ENCODE peak calls at places on chromosomes 5 and 9, in ten cellular contexts. H is M059J; C is activated CD4-positive, CD25-positive, alpha-beta regulatory T cell treated with anti-CD3 and anti-CD28 coated beads, Interleukin-2, amount 50 U/mL, for 72 hours; T is activated B cell treated with CpG ODN at 0.5 μM for 24 hours; L is CD8-positive, alpha-beta memory T cell; V is activated T-cell treated with anti-CD3 and anti-CD28 coated beads, Interleukin-2, amount 50 U/mL, for 1 hour; F is renal cortical epithelial cell; O is NCI-H187 treated with DMSO at 0.1 percent for 48 hours; W is astrocyte of the spinal cord; R is activated CD8-positive, alpha-beta memory T cell treated with anti-CD3 and anti-CD28 coated beads, Interleukin-2, amount 50 U/mL, for 48 hours. A is an unnamed sample.

GRCh38 chr9:21070887-21071286 is 6.9 kb downstream of the IFNB1 start:
- DNase-seq in F (no peak), T (no peak), C (no peak), R (no peak), W (no peak), H (no peak), L (no peak), V (no peak), O (no peak), A (no peak)

GRCh38 chr5:66224773-66225553 is 80.9 kb downstream of the SREK1 start:
- DNase-seq in V (no peak), H (no peak), R (no peak), C (no peak), O (no peak), W (no peak), T (no peak), F (no peak), L (no peak), A (no peak)

GRCh38 chr9:100098241-100098886 is 436 bp downstream of the ERP44 start:
- DNase-seq in T (peak), V (no peak), F (peak), R (peak), O (no peak), C (peak), H (peak), L (peak), W (peak), A (peak)

GRCh38 chr5:79535477-79536192 is 21.7 kb upstream of the HOMER1 start:
- DNase-seq in H (no peak), O (no peak), W (no peak), T (no peak), C (no peak), R (no peak), F (no peak), L (no peak), V (no peak), A (no peak)

GRCh38 chr9:385818-386398 is 171.2 kb downstream of the DOCK8 start:
- DNase-seq in O (peak), W (peak), T (no peak), H (peak), V (no peak), L (no peak), C (no peak), R (no peak), F (peak), A (no peak)

GRCh38 chr5:152142845-152143469 is 218.3 kb upstream of the GLRA1 start:
- DNase-seq in L (peak), C (peak), O (no peak), T (peak), F (peak), W (peak), R (peak), H (peak), V (peak), A (peak)

GRCh38 chr5:66511491-66511890 is 84.7 kb upstream of the MAST4 start:
- DNase-seq in O (no peak), V (no peak), F (no peak), L (no peak), T (no peak), W (no peak), H (peak), C (no peak), R (no peak), A (no peak)

GRCh38 chr9:21964925-21965385 is 29.2 kb downstream of the CDKN2A start:
- DNase-seq in F (peak), L (peak), T (peak), O (no peak), C (peak), V (peak), W (peak), H (no peak), R (peak), A (peak)

GRCh38 chr9:128397831-128398230 is 22.8 kb upstream of the CERCAM start:
- DNase-seq in O (no peak), W (no peak), L (no peak), T (no peak), R (no peak), C (no peak), H (no peak), F (no peak), V (no peak), A (no peak)

GRCh38 chr9:93065321-93065720 is 6.8 kb downstream of the SUSD3 start:
- DNase-seq in R (no peak), O (no peak), F (no peak), W (no peak), T (no peak), L (no peak), H (no peak), C (no peak), V (no peak), A (no peak)

GRCh38 chr9:110592075-110592830 is 12.7 kb upstream of the SVEP1 start:
- DNase-seq in F (no peak), V (no peak), W (no peak), H (peak), L (no peak), T (no peak), C (no peak), O (no peak), R (no peak), A (no peak)

GRCh38 chr9:128081052-128081451 is 13.0 kb downstream of the SLC25A25 start:
- DNase-seq in O (no peak), V (no peak), T (no peak), C (no peak), L (no peak), W (peak), R (no peak), F (peak), H (peak), A (no peak)